ENCODE peak calls at places on chromosome 7, in four cellular contexts. V, D, O and S are unnamed samples.

GRCh38 chr7:132638000-132638399 is 61.7 kb upstream of the PLXNA4 start:
- DNase-seq in D (no peak), O (no peak), V (no peak), S (no peak)

GRCh38 chr7:157612664-157613561 is 276.1 kb downstream of the DNAJB6 start:
- DNase-seq in O (peak), V (no peak), D (peak), S (no peak)

GRCh38 chr7:103065666-103066065 is 8.9 kb downstream of the FBXL13 start:
- DNase-seq in V (no peak), O (peak), D (peak), S (no peak)

GRCh38 chr7:14321947-14322346 is 332.5 kb upstream of the ETV1 start:
- DNase-seq in D (no peak), O (no peak), V (no peak), S (no peak)

GRCh38 chr7:26036092-26036491 is 115.9 kb upstream of the NFE2L3 start:
- DNase-seq in V (no peak), O (no peak), D (no peak), S (no peak)

GRCh38 chr7:128778946-128779345 is 3.4 kb upstream of the OPN1SW start:
- DNase-seq in V (no peak), O (no peak), D (no peak), S (no peak)

GRCh38 chr7:71495828-71496227 is 363.9 kb downstream of the GALNT17 start:
- DNase-seq in O (no peak), V (no peak), D (no peak), S (no peak)

GRCh38 chr7:83484266-83484665 is 164.7 kb downstream of the SEMA3E start:
- DNase-seq in D (no peak), V (no peak), O (no peak), S (no peak)

GRCh38 chr7:112286294-112287086 is 80.0 kb downstream of the ZNF277 start:
- DNase-seq in V (no peak), D (no peak), O (no peak), S (no peak)

GRCh38 chr7:126856691-126857291 is 395.9 kb downstream of the GRM8 start:
- DNase-seq in O (no peak), V (no peak), D (no peak), S (no peak)

GRCh38 chr7:38748056-38748610 is 117.0 kb upstream of the AMPH start:
- DNase-seq in O (no peak), D (no peak), V (no peak), S (no peak)

GRCh38 chr7:140587243-140587642 is 53.4 kb downstream of the DENND2A start:
- DNase-seq in O (no peak), D (no peak), V (no peak), S (no peak)

GRCh38 chr7:111168182-111168581 is 77.3 kb downstream of the LRRN3 start:
- DNase-seq in D (no peak), O (no peak), V (no peak), S (no peak)

GRCh38 chr7:8310876-8311275 is 48.9 kb upstream of the ICA1 start:
- DNase-seq in D (no peak), O (no peak), V (no peak), S (no peak)

GRCh38 chr7:54345746-54346145 is 196.4 kb upstream of the VSTM2A start:
- DNase-seq in O (no peak), D (no peak), V (no peak), S (no peak)

GRCh38 chr7:98654524-98655272 is 37.6 kb downstream of the NPTX2 start:
- DNase-seq in V (no peak), D (no peak), O (no peak), S (no peak)

GRCh38 chr7:106891545-106892410 is 26.7 kb downstream of the PIK3CG start:
- DNase-seq in D (no peak), O (no peak), V (no peak), S (no peak)